ENCODE peak calls at places on chromosomes 3 and 15, in six cellular contexts. F, R, L, X, V and I are unnamed samples.
A peak's percentile ranks its signal among the peaks of the same experiment; 100 is the strongest.

GRCh38 chr3:56366641-56366984 is 101.7 kb downstream of the ERC2 start:
- DNase-seq in V (no peak), R (no peak), F (no peak), X (no peak), L (no peak), I (no peak)

GRCh38 chr3:88221726-88222125 is 72.0 kb downstream of the C3orf38 start:
- DNase-seq in V (no peak), L (no peak), R (no peak), F (no peak), X (no peak), I (no peak)

GRCh38 chr15:100095896-100096600 is 245.7 kb downstream of the ADAMTS17 start:
- DNase-seq in F (no peak), R (no peak), V (no peak), L (no peak), X (no peak), I (no peak)

GRCh38 chr3:10315771-10316344 is 5.1 kb downstream of the SEC13 start:
- DNase-seq in F (no peak), L (no peak), X (no peak), V (no peak), R (no peak), I (no peak)

GRCh38 chr15:80636675-80637074 is 58.4 kb upstream of the ABHD17C start:
- DNase-seq in R (no peak), V (no peak), L (no peak), F (peak; percentile 21), X (no peak), I (peak; percentile 6)

GRCh38 chr3:52099006-52099405 is 42.6 kb upstream of the DUSP7 start:
- DNase-seq in L (no peak), X (no peak), V (no peak), R (no peak), F (no peak), I (peak; percentile 79)

GRCh38 chr15:25787855-25788521 is 75.1 kb downstream of the ATP10A start:
- DNase-seq in L (peak; percentile 60), V (no peak), R (peak; percentile 70), F (peak; percentile 17), X (no peak), I (no peak)

GRCh38 chr15:38611228-38611627 is 46.6 kb upstream of the RASGRP1 start:
- DNase-seq in R (no peak), F (no peak), V (no peak), X (no peak), L (no peak), I (no peak)

GRCh38 chr3:128081846-128082245 is 29.6 kb downstream of the SEC61A1 start:
- DNase-seq in F (no peak), L (peak; percentile 70), X (no peak), V (no peak), R (peak; percentile 86), I (no peak)

GRCh38 chr15:67248106-67248505 is 6.4 kb downstream of the AAGAB start:
- DNase-seq in X (no peak), V (no peak), R (peak; percentile 62), F (no peak), L (peak; percentile 14), I (no peak)

GRCh38 chr3:133077688-133078087 is 39.5 kb downstream of the TMEM108 start:
- DNase-seq in V (no peak), X (no peak), R (no peak), F (no peak), L (no peak), I (no peak)

GRCh38 chr15:56672721-56673120 is 60.6 kb downstream of the ZNF280D start:
- DNase-seq in R (peak; percentile 39), X (no peak), L (no peak), F (no peak), V (no peak), I (no peak)

GRCh38 chr15:83845230-83845629 is 191.3 kb downstream of the ADAMTSL3 start:
- DNase-seq in V (no peak), R (peak; percentile 98), L (peak; percentile 43), F (no peak), X (no peak), I (no peak)

GRCh38 chr3:171788546-171789351 is 21.5 kb downstream of the PLD1 start:
- DNase-seq in X (peak; percentile 67), R (peak; percentile 98), V (no peak), F (peak; percentile 12), L (no peak), I (no peak)

GRCh38 chr15:94327356-94327936 is 96.1 kb downstream of the MCTP2 start:
- DNase-seq in L (peak; percentile 38), V (peak; percentile 23), R (peak; percentile 48), X (no peak), F (peak; percentile 53), I (peak; percentile 64)

GRCh38 chr15:29784413-29784812 is 37.9 kb downstream of the TJP1 start:
- DNase-seq in L (no peak), F (no peak), V (no peak), X (no peak), R (peak; percentile 14), I (no peak)

GRCh38 chr15:34070003-34070402 is 31.0 kb upstream of the AVEN start:
- DNase-seq in X (no peak), F (no peak), R (no peak), V (no peak), L (no peak), I (no peak)

GRCh38 chr15:88375234-88375926 is 91.8 kb downstream of the MRPL46 start:
- DNase-seq in X (no peak), V (no peak), F (no peak), L (peak; percentile 38), R (peak; percentile 66), I (peak; percentile 30)

GRCh38 chr3:9250236-9250635 is 790 bp upstream of the SRGAP3 start:
- DNase-seq in V (no peak), X (no peak), R (no peak), F (peak; percentile 34), L (no peak), I (no peak)

GRCh38 chr15:82635798-82636197 is 11.4 kb downstream of the CPEB1 start:
- DNase-seq in L (no peak), X (no peak), R (no peak), F (no peak), V (no peak), I (no peak)